ENCODE peak calls at places on chromosomes 1 and 21, in four cellular contexts. C is heart left ventricle, L is neural progenitor cell, F is IMR-90. Q is an unnamed sample. For H3K4me1, the result is how much of the 10 kb centered on the place peaks cover.

GRCh38 chr1:217063065-217063908 is 340.1 kb upstream of the ESRRG start:
- DNase-seq in C (no peak), L (no peak), F (no peak), Q (no peak)

GRCh38 chr1:214658785-214659184 is 55.8 kb downstream of the CENPF start:
- DNase-seq in C (no peak), L (peak), F (peak), Q (no peak)

GRCh38 chr21:33661146-33661545 is 18.8 kb downstream of the ITSN1 start:
- DNase-seq in C (no peak), L (no peak), F (peak), Q (no peak)

GRCh38 chr1:221611930-221612777 is 129.7 kb downstream of the DUSP10 start:
- DNase-seq in C (peak), L (no peak), F (peak), Q (no peak)

GRCh38 chr1:231523816-231524215 is 4.7 kb upstream of the TSNAX start:
- DNase-seq in C (no peak), L (no peak), F (peak), Q (no peak)

GRCh38 chr1:158043232-158043631 is 49.8 kb downstream of the KIRREL1 start:
- DNase-seq in C (no peak), L (peak), F (no peak), Q (no peak)

GRCh38 chr1:235997049-235997448 is 67.8 kb downstream of the NID1 start:
- DNase-seq in C (no peak), L (no peak), F (no peak), Q (no peak)

GRCh38 chr1:91335607-91336006 is 69.0 kb downstream of the HFM1 start:
- DNase-seq in C (no peak), L (no peak), F (peak), Q (no peak)

GRCh38 chr21:38325761-38326420 is 69.1 kb downstream of the KCNJ15 start:
- DNase-seq in C (no peak), L (no peak), F (no peak), Q (no peak)

GRCh38 chr1:23591460-23592208 is 32.3 kb upstream of the ID3 start:
- DNase-seq in C (peak), L (no peak), F (peak), Q (no peak)

GRCh38 chr1:223202376-223202775 is 59.3 kb upstream of the TLR5 start:
- DNase-seq in C (no peak), L (no peak), F (no peak), Q (no peak)

GRCh38 chr1:8905582-8906191 is 27.2 kb upstream of the ENO1 start:
- DNase-seq in C (no peak), L (no peak), F (no peak), Q (no peak)

GRCh38 chr1:93296555-93297154 is 49.1 kb upstream of the DR1 start:
- DNase-seq in C (no peak), L (no peak), F (no peak), Q (no peak)

GRCh38 chr21:46636550-46637289 is 1.2 kb downstream of the PRMT2 start:
- DNase-seq in C (no peak), L (no peak), F (no peak), Q (no peak)

GRCh38 chr1:118928739-118929554 is 59.2 kb downstream of the TBX15 start:
- DNase-seq in C (no peak), L (peak), F (peak), Q (no peak)

GRCh38 chr1:209648931-209649776 is 3.1 kb downstream of the LAMB3 start:
- DNase-seq in C (no peak), L (no peak), F (peak), Q (peak)

GRCh38 chr1:212816567-212817278 is 25.0 kb downstream of the TATDN3 start:
- DNase-seq in C (no peak), L (no peak), F (peak), Q (no peak)

GRCh38 chr1:231872461-231872910 is 245.9 kb downstream of the DISC1 start:
- DNase-seq in C (no peak), L (no peak), F (peak), Q (no peak)

GRCh38 chr1:42937141-42937696 is 21.4 kb downstream of the SLC2A1 start:
- DNase-seq in C (no peak), L (no peak), F (peak), Q (no peak)

GRCh38 chr1:67059331-67059730 is 5.4 kb upstream of the SLC35D1 start:
- DNase-seq in C (no peak), L (no peak), F (peak), Q (no peak)

GRCh38 chr1:27787895-27788294 is 14.9 kb downstream of the STX12 start:
- DNase-seq in C (no peak), L (no peak), F (peak), Q (no peak)

GRCh38 chr21:39088831-39089380 is 94.3 kb downstream of the PSMG1 start:
- DNase-seq in C (peak), L (no peak), F (peak), Q (no peak)

GRCh38 chr1:232980336-232980978 is 30.0 kb downstream of the NTPCR start:
- DNase-seq in C (no peak), L (no peak), F (peak), Q (no peak)

GRCh38 chr1:181104042-181104789 is 15.7 kb downstream of the IER5 start:
- DNase-seq in C (no peak), L (no peak), F (no peak), Q (no peak)

GRCh38 chr1:201026746-201027145 is 3.2 kb upstream of the KIF21B start:
- DNase-seq in C (no peak), L (no peak), F (no peak), Q (no peak)

GRCh38 chr1:228417471-228418203 is 976 bp upstream of the TRIM17 start:
- DNase-seq in C (no peak), L (no peak), F (no peak), Q (no peak)

GRCh38 chr1:213914351-213914750 is 73.4 kb upstream of the PROX1 start:
- DNase-seq in C (no peak), L (no peak), F (no peak), Q (no peak)

GRCh38 chr1:91876040-91876470 is 9.9 kb downstream of the TGFBR3 start:
- DNase-seq in C (no peak), L (no peak), F (no peak), Q (no peak)

GRCh38 chr1:8353386-8353785 is 35.5 kb downstream of the SLC45A1 start:
- DNase-seq in C (peak), L (no peak), F (no peak), Q (no peak)

DNA sequence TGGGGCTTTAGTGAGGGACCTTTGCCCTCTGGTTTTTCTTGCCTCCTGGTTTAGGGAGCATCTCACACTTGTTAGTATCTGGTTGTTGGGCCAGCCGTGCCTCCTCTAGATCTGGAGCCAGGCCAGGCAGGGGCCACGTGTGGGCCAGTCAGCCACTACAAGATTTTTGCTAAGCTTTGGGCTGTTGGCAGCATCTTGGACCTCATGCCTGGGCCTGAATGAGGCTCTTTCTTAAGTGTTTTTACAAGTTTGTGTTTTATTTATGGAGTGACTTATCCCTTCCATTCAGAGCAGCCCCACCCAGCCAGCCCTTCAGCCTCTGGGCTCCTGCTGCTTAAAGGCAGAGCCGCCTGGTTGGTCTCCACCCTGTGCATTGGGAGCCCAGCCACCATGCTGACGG is 1.6 kb upstream of the SH3BGRL3 start:
- DNase-seq in C (no peak), L (no peak), F (peak), Q (no peak)
- H3K4me3 ChIP-seq in C (no peak), L (no peak), F (no peak), Q (no peak)

GRCh38 chr1:110477445-110477957 is 26.6 kb downstream of the PROK1 start:
- DNase-seq in C (no peak), L (peak), F (no peak), Q (no peak)
- TF ChIP-seq CTCF in C (no peak), L (peak), F (peak), Q (no peak)

DNA sequence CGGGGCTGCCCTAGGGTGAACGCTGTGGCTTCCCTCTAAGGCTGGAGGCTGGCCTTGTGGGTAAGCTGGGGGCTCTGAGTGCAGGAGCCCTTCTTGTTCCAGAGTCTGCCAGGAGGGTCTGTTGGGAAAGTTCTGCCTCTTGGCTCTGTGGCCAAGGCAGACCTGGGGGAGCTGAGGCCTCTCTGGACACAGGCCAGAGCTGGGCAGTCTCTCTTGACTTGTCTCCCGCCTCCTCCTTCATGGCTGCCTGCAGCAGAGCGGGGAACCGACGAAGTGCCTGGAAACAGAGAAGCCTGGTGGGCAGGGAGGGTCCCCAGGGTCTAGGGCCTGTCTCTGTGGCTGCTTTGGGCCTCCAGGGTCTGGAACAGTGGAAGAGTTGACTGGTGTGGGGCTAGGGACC is 30.3 kb upstream of the PEX10 start:
- DNase-seq in C (no peak), L (no peak), F (no peak), Q (no peak)
- H3K4me1 ChIP-seq in C (under half), L (under half), F (under half), Q (under half)

DNA sequence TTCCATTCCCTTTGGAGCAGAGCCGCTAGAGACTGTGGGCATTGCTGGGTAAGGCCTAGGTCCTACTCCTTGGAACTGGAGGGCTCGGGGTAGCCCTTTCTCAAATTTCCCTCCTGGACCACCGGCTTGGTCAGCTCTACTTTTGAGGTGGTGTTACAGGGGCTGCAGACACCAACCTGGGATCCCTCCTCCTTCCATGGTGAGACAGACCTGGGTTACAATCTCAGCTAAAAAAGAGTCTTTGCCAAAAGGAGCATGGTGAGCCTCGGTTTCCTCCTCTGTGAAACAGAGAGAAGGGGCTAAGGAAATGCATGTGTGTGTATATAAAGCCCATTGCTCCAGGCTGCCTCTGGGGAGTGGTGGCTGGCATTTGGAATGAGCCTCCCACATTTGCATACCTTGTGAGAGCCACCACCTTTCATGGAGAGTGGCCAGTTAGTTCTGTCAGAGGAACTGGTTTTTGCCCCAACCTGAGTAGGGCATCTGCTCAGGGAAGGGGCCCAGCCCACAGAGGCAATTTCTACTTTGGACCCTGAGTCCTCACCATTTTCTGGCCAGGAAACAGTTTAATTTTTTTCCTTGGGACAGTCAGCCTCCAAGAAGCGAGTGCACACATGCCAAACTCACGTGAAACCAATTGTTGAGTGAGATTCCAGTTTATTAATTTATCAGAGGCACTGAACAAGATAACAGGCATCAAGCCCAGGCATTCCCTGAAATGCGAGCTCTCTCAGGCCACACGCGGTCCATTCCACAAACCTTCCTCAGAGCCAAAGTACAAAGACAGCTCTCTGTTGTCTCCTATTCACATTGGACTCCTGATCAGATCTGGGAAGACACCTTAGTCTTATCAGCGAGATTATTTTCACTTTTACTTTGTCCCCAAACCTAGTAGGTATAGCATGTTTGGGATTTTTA is 897 bp upstream of the SLC6A9 start:
- DNase-seq in C (no peak), L (no peak), F (peak), Q (no peak)
- H3K4me3 ChIP-seq in C (peak), L (peak), F (no peak), Q (peak)

DNA sequence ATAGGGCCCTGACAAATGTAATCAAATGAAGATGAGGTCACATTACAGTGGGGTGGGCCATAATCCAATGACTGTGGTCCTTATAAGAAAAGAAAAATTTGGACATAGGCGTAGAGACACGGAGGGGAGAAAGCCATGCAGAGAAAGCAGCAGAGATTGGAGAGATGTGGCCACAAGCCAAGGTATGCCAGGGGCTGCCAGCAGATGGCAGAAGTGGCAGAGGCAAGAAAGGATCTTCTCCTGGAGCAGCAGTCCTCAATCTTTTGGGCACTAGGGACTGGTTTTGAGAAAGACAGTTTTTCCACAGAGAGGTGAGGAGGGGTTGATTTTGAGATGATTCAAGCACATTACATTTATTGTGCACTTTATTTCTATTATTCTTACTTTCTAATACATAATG is 355.1 kb downstream of the NPHP4 start:
- DNase-seq in C (no peak), L (peak), F (no peak), Q (no peak)
- TF ChIP-seq CTCF in C (peak), L (peak), F (no peak), Q (peak)

DNA sequence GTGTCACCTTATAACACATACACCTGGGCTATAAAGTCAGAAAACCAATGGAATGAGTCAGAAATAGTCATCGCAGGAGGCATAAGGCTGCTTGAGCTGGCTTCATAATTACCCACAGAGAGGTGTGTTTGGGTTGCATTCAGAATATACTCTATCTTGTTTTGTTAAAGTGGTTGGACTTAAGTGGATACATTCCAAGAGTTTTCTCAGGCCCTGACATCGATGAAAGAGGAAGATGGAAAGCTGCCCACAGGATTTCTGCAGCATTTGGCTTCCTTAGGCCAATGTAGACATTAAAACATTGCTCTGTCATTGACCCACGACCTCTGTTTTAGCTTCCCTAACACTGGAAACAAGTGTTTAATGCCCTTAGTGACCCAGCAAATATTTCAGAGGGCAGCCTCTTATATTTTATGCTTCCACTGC is 18.6 kb upstream of the BCL10 start:
- DNase-seq in C (no peak), L (no peak), F (peak), Q (no peak)
- H3K4me1 ChIP-seq in C (under half), L (under half), F (under half), Q (under half)

DNA sequence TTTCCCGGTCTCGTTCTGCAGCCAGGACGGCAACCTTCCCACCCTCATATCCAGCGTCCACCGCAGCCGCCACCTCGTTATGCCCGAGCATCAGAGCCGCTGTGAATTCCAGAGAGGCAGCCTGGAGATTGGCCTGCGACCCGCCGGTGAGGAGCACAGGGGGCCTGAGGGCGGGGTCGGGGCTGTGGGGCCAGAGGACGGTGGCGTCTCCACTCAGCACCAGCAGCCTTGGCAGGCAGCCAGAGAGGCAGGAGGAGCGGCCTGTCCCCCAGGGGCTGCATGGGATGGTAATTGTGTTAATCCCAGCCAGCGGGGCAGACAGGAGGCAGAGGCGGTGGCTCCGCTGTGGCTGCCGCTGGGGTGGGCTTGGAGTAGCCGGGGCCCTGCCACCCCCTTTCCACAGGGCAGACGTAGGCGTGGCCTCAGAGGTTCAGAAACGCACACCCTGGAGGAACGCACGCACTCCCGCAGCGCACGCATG is 12.1 kb downstream of the SAMD11 start:
- DNase-seq in C (no peak), L (peak), F (no peak), Q (no peak)
- H3K4me3 ChIP-seq in C (no peak), L (peak), F (no peak), Q (no peak)

DNA sequence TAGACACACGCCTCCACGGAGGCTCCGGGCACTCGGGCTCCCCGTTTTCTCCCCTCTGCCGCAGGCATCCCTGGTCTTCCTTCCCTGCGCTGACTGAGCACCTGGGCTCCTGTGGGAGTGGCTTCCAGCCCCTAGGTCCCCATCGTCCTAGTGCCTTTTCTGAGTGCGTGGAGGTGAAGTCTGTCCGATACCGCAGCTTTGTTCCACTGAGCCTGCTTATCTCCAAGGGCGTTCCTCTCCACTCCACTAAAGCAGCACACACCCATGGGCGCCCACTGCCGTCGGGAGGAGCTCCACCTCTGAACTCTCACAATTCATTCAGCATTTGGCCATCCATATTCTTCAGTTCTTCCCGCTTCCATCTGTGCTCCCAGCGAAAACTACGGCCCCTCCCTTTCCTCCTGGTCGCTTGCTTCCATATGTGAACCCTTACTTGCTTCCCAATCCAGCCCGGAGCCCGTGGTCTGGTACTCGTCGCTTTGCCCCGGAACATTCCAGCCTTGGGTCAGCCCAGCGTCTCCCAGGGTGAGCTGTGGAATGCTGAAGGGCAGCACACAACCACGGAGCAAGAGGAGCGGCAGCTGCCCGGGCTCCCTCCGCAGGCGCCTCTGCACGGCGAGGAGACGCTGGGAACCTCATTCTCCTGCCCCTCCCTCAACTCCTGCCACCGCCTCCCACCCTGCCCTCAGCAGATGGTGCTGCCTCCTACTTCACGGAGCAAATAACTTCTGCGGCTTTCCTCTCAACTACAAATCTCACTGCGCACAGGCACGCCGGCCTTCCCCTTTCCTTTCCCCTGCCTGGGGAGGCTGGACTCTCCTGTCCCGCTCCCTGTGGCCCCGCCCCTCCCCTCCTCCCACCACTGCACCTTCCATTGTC is 27.5 kb downstream of the ATP8B2 start:
- DNase-seq in C (peak), L (peak), F (peak), Q (peak)
- TF ChIP-seq CTCF in C (no peak), L (no peak), F (no peak), Q (no peak)